ENCODE peak calls at places on chromosomes 3 and 15, in nine cellular contexts. P, Y, G, B, W, H, A, V and L are unnamed samples.

GRCh38 chr15:91953432-91953831 is 99.9 kb downstream of the SLCO3A1 start:
- DNase-seq in P (no peak), Y (no peak), G (no peak), B (no peak), W (no peak), H (no peak), A (no peak), V (no peak), L (no peak)

GRCh38 chr3:192331749-192332385 is 395.5 kb downstream of the FGF12 start:
- DNase-seq in P (no peak), Y (no peak), G (no peak), B (no peak), W (no peak), H (no peak), A (no peak), V (no peak), L (no peak)

GRCh38 chr15:88738796-88739195 is 64.4 kb upstream of the ACAN start:
- DNase-seq in P (no peak), Y (peak; percentile 16), G (no peak), B (no peak), W (no peak), H (no peak), A (no peak), V (no peak), L (no peak)

GRCh38 chr15:38895326-38896282 is 331.0 kb upstream of the RASGRP1 start:
- DNase-seq in P (no peak), Y (peak; percentile 89), G (no peak), B (no peak), W (no peak), H (no peak), A (no peak), V (no peak), L (no peak)

GRCh38 chr15:79430901-79431635 is 1.1 kb upstream of the MINAR1 start:
- DNase-seq in P (no peak), Y (no peak), G (no peak), B (peak; percentile 26), W (no peak), H (no peak), A (no peak), V (no peak), L (no peak)

GRCh38 chr3:160114352-160114751 is 110.9 kb upstream of the C3orf80 start:
- DNase-seq in P (no peak), Y (no peak), G (no peak), B (no peak), W (no peak), H (no peak), A (no peak), V (no peak), L (no peak)

GRCh38 chr3:132645058-132645457 is 14.6 kb downstream of the ACAD11 start:
- DNase-seq in P (no peak), Y (no peak), G (no peak), B (no peak), W (no peak), H (no peak), A (no peak), V (no peak), L (no peak)

GRCh38 chr3:18988619-18989229 is 159.6 kb upstream of the KCNH8 start:
- DNase-seq in P (no peak), Y (no peak), G (peak; percentile 37), B (no peak), W (no peak), H (no peak), A (no peak), V (no peak), L (peak; percentile 68)

GRCh38 chr3:117936159-117936558 is 1098.5 kb downstream of the IGSF11 start:
- DNase-seq in P (no peak), Y (no peak), G (no peak), B (no peak), W (no peak), H (no peak), A (no peak), V (no peak), L (no peak)

GRCh38 chr3:127534564-127534963 is 56.0 kb downstream of the TPRA1 start:
- DNase-seq in P (no peak), Y (no peak), G (no peak), B (no peak), W (no peak), H (no peak), A (no peak), V (no peak), L (no peak)

GRCh38 chr15:50100484-50100883 is 18.5 kb downstream of the ATP8B4 start:
- DNase-seq in P (no peak), Y (no peak), G (no peak), B (no peak), W (no peak), H (no peak), A (no peak), V (no peak), L (no peak)

GRCh38 chr15:50098576-50098975 is 20.5 kb downstream of the ATP8B4 start:
- DNase-seq in P (no peak), Y (peak; percentile 37), G (no peak), B (no peak), W (no peak), H (no peak), A (no peak), V (no peak), L (no peak)

DNA sequence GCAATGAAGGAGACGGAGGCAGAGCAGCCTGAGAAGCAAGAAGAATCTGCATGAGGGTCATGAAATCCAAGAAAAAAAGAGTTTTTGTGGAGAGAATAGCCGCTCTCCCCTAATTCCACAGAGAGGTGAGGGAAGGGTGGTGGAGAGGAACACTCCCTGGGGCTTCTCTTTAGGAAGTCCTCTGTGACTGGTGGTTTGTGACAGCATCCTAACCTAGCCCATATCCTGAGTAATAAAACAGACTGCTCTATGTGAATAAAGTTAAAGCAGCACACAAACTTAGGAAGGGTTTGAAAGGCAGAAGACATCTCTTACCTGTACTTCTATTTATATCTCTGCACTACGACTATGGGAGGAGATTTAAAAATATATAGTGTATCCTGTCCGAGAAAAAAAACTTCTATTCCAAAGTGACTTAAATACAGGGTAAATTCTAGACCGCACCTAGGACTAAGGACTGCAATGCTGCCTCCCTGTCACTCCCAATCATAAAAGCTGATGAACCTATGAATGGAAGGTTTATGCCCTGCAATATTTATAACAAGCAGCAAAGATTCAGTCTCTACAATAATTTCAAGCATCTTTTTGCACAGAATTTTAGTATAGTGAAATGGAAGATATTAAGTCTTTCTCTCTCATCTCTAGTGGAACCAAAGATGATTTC is 22.7 kb downstream of the ATP8B4 start:
- DNase-seq in P (no peak), Y (no peak), G (no peak), B (no peak), W (no peak), H (no peak), A (no peak), V (no peak), L (no peak)
- H3K27ac ChIP-seq in P (no peak overlapping the region), Y (no peak overlapping the region), G (no peak overlapping the region), B (no peak overlapping the region), W (no peak overlapping the region), H (no peak overlapping the region), A (no peak overlapping the region), V (no peak overlapping the region), L (no peak overlapping the region)

DNA sequence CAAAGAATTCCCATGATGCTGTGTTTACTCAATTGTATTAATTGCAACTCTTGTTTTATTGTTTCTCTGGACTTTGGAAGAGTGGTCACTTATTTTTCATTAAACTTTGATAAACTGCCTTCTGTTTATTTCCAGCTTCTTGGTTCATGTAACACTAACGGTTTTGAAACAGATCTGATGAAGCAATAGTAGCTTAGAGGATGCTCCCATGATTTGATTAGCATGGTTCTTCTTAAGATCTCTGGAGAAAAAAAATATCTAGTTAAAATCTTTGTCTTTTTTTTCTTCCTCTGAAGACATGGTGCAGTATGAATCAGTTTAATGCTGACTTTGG is 90.1 kb downstream of the FNDC3B start:
- DNase-seq in P (no peak), Y (no peak), G (no peak), B (no peak), W (no peak), H (no peak), A (no peak), V (no peak), L (no peak)
- H3K27ac ChIP-seq in P (no peak overlapping the region), Y (no peak overlapping the region), G (no peak overlapping the region), B (no peak overlapping the region), W (peak overlapping the region; percentile 50), H (peak overlapping the region; percentile 82), A (peak overlapping the region; percentile 35), V (no peak overlapping the region), L (no peak overlapping the region)

GRCh38 chr15:35555244-35555643 is 9.3 kb upstream of the DPH6 start:
- DNase-seq in P (no peak), Y (no peak), G (no peak), B (no peak), W (no peak), H (no peak), A (no peak), V (no peak), L (no peak)

GRCh38 chr15:35557012-35557411 is 11.0 kb upstream of the DPH6 start:
- DNase-seq in P (no peak), Y (no peak), G (no peak), B (no peak), W (no peak), H (no peak), A (no peak), V (no peak), L (no peak)

GRCh38 chr15:35559683-35560082 is 13.7 kb upstream of the DPH6 start:
- DNase-seq in P (no peak), Y (no peak), G (no peak), B (no peak), W (no peak), H (no peak), A (no peak), V (no peak), L (no peak)

GRCh38 chr15:35560258-35560657 is 14.3 kb upstream of the DPH6 start:
- DNase-seq in P (no peak), Y (no peak), G (no peak), B (no peak), W (no peak), H (no peak), A (no peak), V (no peak), L (no peak)

DNA sequence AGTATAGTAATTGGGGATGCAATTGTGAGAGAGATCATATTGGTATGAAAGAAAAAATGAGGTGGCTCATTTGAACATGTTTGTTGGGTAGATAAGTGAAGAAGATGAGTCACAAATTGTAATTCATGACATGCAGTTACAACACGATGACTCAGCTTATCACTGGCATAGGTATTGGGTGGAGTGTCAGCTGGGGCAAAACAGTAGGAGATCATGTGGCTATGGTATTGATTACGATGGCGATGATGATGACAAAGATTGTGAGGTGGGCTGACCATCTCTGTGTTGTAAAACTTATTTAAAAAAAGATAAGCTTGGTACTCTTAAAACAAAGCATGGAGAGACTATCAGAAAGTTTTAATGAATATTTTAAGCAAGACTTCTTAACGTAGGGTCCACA is 11.6 kb upstream of the DPH6 start:
- DNase-seq in P (no peak), Y (peak; percentile 90), G (no peak), B (no peak), W (no peak), H (no peak), A (no peak), V (no peak), L (no peak)
- H3K27ac ChIP-seq in P (no peak overlapping the region), Y (peak overlapping the region; percentile 49), G (no peak overlapping the region), B (no peak overlapping the region), W (no peak overlapping the region), H (no peak overlapping the region), A (no peak overlapping the region), V (no peak overlapping the region), L (no peak overlapping the region)

DNA sequence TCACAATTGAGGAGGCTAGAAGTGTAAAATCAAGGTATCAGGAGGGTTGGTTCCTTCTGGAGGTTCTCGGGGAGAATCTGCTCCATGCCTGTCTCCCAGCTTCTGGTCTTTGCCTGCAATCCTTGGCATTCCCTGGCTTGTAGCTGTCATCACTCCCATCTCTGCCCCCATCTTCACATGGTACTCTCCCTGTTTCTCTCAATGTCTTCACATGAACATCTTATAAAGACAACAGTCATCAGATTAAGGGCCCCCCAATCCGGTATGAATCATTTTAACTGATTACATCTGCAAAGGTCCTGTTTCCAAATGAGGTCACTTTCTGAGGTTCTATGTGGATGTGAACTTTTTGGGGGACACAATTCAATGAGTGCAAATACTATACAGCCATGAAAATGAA is 113.0 kb upstream of the GALNT15 start:
- DNase-seq in P (no peak), Y (peak; percentile 30), G (no peak), B (no peak), W (no peak), H (no peak), A (no peak), V (no peak), L (no peak)
- H3K27ac ChIP-seq in P (no peak overlapping the region), Y (peak overlapping the region; percentile 95), G (no peak overlapping the region), B (no peak overlapping the region), W (no peak overlapping the region), H (peak overlapping the region; percentile 94), A (no peak overlapping the region), V (no peak overlapping the region), L (no peak overlapping the region)